ENCODE peak calls at places on chromosomes 11 and 22, in seven cellular contexts. S, W, J, C, Z, M and U are unnamed samples.

GRCh38 chr22:46848227-46848626 is 85.8 kb downstream of the TBC1D22A start:
- DNase-seq in S (no peak), W (no peak), J (no peak), C (peak), Z (peak), M (peak), U (no peak)

GRCh38 chr11:47270331-47271271 is 668 bp downstream of the MADD start:
- DNase-seq in S (peak), W (peak), J (peak), C (peak), Z (no peak), M (peak), U (no peak)

GRCh38 chr11:77071671-77072605 is 5.2 kb downstream of the CAPN5 start:
- DNase-seq in S (peak), W (no peak), J (no peak), C (peak), Z (peak), M (peak), U (no peak)

GRCh38 chr11:130585545-130585944 is 137.1 kb downstream of the ADAMTS15 start:
- DNase-seq in S (no peak), W (no peak), J (no peak), C (no peak), Z (no peak), M (peak), U (peak)

GRCh38 chr11:96412761-96413381 is 23.1 kb downstream of the JRKL start:
- DNase-seq in S (no peak), W (no peak), J (no peak), C (no peak), Z (no peak), M (no peak), U (no peak)

GRCh38 chr11:71263391-71263790 is 11.0 kb upstream of the SHANK2 start:
- DNase-seq in S (no peak), W (no peak), J (no peak), C (no peak), Z (no peak), M (no peak), U (no peak)

GRCh38 chr22:23068832-23069385 is 1.4 kb upstream of the GNAZ start:
- DNase-seq in S (no peak), W (no peak), J (no peak), C (peak), Z (peak), M (no peak), U (no peak)

GRCh38 chr11:46918087-46918751 is at the start of gene LRP4:
- DNase-seq in S (no peak), W (peak), J (no peak), C (peak), Z (no peak), M (no peak), U (peak)

GRCh38 chr11:5712507-5712906 is 22.9 kb downstream of the TRIM22 start:
- DNase-seq in S (no peak), W (no peak), J (no peak), C (no peak), Z (no peak), M (no peak), U (no peak)

GRCh38 chr11:2841411-2842190 is 44.0 kb downstream of the CDKN1C start:
- DNase-seq in S (no peak), W (no peak), J (peak), C (no peak), Z (no peak), M (no peak), U (no peak)

GRCh38 chr11:72238040-72238450 is 5.9 kb downstream of the PHOX2A start:
- DNase-seq in S (peak), W (peak), J (peak), C (peak), Z (peak), M (peak), U (peak)

DNA sequence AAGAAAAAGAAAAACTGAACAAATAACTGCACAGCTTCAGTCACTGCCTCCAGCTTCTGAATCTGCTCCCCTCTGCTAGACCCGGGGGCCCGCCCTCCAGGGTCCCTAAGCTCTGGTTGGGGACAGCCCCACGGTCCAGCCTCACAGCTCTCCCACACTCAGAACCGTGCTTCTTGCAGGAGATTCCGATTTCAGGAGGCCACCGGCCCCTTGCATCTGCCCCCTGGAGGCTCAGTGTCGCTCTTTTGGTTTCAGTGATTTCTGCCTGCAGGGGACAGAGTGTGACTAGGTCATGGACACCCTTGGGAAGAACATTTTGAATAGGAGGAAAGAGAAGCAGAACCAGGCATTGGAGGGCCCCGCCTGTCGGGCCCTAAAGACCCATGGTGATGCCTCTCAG is 23.1 kb upstream of the RPS3 start:
- DNase-seq in S (no peak), W (no peak), J (no peak), C (peak), Z (no peak), M (no peak), U (no peak)
- TF ChIP-seq CTCF in S (no peak), W (peak), J (no peak), C (peak), Z (no peak), M (no peak), U (no peak)

GRCh38 chr22:26139320-26139719 is 29.9 kb upstream of the SEZ6L start:
- DNase-seq in S (no peak), W (no peak), J (no peak), C (no peak), Z (no peak), M (no peak), U (no peak)

GRCh38 chr22:26131755-26132154 is 37.5 kb upstream of the SEZ6L start:
- DNase-seq in S (no peak), W (no peak), J (no peak), C (peak), Z (no peak), M (no peak), U (no peak)

DNA sequence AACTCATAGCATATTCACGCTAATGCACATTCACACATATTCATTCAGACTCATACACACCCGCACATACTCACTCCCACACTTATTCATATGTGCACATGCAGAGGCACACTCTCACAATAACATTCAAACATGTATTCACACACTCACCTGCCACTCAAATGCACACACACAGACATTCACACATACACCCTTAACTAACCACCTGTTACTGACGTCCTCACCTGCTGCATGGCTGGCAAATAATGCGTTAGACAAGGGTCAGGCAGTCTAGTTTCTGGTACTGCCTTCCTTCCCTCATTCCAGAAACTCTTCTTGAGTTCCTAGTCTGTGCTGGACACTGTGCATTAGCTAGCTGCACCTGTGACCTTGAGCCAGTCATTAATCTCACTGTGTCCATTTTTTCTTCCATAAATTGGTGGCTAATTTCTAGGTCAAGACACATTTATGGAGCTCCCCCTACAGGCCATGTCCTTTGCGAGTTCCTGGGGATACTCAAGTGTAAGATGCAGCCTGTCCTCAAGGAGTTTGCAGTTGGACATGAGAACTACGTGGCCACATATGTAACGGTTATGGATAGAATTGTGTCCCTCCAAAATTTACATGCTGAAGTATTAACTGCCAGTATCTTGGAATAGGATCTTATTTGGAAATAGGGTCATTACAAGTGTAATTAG is 34.5 kb upstream of the SEZ6L start:
- DNase-seq in S (no peak), W (no peak), J (no peak), C (peak), Z (no peak), M (no peak), U (no peak)
- TF ChIP-seq CTCF in S (no peak), W (no peak), J (no peak), C (peak), Z (no peak), M (no peak), U (peak)

GRCh38 chr11:44823920-44824704 is 97.3 kb downstream of the TSPAN18 start:
- DNase-seq in S (no peak), W (peak), J (no peak), C (peak), Z (no peak), M (no peak), U (peak)

GRCh38 chr11:44825058-44825795 is 98.5 kb downstream of the TSPAN18 start:
- DNase-seq in S (no peak), W (no peak), J (no peak), C (peak), Z (no peak), M (no peak), U (no peak)

GRCh38 chr11:44826922-44827643 is 100.3 kb downstream of the TSPAN18 start:
- DNase-seq in S (no peak), W (no peak), J (no peak), C (no peak), Z (no peak), M (no peak), U (no peak)

GRCh38 chr11:44822369-44822768 is 95.6 kb downstream of the TSPAN18 start:
- DNase-seq in S (no peak), W (no peak), J (no peak), C (no peak), Z (no peak), M (no peak), U (no peak)

GRCh38 chr11:44823006-44823405 is 96.2 kb downstream of the TSPAN18 start:
- DNase-seq in S (no peak), W (no peak), J (no peak), C (peak), Z (no peak), M (peak), U (peak)
- TF ChIP-seq CTCF in S (no peak), W (peak), J (no peak), C (peak), Z (no peak), M (peak), U (no peak)

DNA sequence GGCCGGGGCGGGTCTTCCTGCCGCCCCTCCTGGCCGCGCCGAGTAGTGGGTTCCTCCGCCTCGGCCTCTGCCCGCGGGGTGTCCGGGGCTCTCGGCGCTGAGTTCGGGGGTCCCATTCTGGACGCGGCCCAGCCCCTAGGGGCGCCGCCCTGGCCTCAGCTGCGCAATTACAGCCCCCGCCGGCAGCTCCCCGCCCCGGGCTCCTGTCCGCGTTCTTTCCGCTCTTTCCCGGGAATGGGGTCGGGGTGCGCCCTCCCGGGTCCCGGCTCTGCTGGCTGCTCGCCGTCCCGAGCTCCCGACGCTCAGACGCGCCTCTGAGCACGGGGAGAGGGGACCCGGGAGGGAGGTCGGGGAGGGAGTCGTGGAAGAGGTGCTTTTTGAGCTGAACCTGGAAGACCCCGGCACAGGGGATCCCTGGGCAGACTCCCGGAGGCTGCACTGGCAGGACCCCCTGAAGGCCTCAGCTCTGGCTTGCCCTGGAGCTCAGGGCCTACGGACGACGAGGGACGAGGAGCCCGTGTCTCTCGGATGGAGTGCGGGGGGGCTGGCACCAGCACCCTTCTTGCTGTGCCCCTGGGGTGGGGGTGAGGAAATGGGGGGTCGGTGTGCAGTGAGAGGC is 543 bp downstream of the TSPAN4 start:
- DNase-seq in S (no peak), W (no peak), J (no peak), C (peak), Z (no peak), M (no peak), U (peak)
- TF ChIP-seq CTCF in S (peak), W (no peak), J (no peak), C (peak), Z (no peak), M (no peak), U (no peak)

DNA sequence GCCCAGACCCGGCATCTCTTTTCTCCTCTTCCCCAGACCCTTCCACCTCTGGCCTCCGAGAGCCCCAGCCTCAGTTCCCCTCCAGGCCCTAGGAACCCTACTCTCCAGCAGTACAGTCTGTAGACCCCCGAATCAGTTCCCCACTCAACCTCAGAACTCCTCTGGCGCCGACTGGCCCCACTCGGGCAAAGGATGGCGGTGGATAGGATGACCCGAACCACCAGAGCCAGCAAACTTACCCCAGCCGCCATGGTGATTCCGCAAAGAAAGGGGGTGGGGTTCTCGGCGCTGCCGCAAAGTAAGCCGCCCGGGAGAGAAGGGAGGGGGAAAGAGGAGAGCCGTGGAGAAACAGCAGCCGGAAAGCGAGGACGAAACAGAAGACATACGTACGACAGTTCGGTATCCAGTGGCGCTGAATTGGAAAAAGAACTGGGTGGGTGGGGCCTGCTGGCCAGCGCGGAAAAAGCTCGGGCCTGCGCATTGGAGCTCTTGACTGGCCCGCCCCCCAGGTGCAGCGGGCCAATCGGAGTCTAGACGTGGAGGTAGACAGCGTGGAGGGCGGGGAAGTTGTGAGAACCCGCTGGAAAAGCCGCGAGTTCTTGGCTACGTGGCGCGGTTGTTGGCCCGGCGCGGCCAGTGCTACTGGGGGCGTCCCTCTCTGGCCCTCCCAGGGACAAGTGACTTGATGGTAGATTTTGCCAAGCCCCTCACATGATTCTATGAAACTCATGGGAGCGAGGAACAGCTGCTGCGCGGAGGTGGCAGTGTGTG is at the start of gene EEF1G:
- DNase-seq in S (peak), W (peak), J (peak), C (peak), Z (peak), M (peak), U (peak)
- TF ChIP-seq CTCF in S (no peak), W (no peak), J (no peak), C (no peak), Z (no peak), M (no peak), U (no peak)

DNA sequence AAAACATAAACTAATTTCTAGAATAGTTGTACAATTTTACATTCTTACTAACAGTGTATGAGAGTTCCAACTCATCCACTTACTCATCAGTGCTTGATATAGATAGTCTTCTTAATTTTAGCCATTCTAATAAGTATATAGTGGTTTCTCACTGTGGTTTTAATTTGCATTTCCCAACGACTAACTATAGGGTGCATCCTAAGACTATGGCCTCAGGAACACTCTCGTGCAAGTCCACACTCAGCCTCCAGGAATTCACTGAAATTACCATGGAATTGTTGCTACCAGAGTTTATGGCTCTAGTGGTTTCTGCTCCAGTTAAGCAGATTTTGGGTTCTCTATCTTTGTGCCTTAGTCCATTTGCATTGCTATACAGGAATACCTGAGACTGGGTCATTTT is 60.1 kb upstream of the GUCY1A2 start:
- DNase-seq in S (no peak), W (no peak), J (no peak), C (no peak), Z (no peak), M (no peak), U (no peak)
- TF ChIP-seq CTCF in S (no peak), W (no peak), J (no peak), C (no peak), Z (no peak), M (no peak), U (no peak)

DNA sequence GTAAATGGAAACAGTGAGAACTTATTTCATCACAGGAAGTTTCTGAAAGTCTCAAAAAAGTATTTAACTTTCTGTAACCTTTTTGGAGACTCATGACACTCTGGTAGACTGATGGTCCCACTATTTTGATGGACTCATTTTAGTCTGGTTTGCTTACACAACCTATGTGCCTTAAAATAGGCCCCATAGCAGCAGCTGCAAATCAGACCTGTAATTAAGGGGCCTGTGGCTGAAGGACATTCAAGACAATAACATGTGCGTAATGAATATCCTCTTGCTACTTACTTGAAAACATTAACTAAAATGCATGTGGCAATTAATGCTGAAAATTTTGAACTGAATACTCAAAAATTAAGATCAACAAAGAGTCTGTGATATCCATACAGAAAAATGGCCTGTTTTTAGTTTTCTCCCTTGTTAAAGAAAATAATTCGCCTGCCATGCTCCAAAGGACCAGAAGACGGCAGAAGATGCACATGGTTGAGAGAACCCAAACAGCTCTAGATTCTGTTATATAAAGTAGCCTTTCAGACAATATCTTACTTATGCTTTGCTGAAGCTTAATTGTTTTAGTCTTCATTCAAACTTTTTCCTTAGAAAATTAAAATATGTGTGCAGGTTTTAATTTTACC is 568.5 kb downstream of the KCNA4 start:
- DNase-seq in S (no peak), W (peak), J (no peak), C (peak), Z (no peak), M (peak), U (peak)
- TF ChIP-seq CTCF in S (no peak), W (peak), J (no peak), C (peak), Z (no peak), M (peak), U (peak)